ENCODE peak calls at places on chromosome 18, in seven cellular contexts. B, M, W, G, I, E and N are unnamed samples.
A peak's percentile ranks its signal among the peaks of the same experiment; 100 is the strongest.

GRCh38 chr18:74368901-74369705 is 53.5 kb downstream of the C18orf63 start:
- DNase-seq in M (no peak), I (no peak), G (no peak), B (no peak), E (no peak), W (no peak), N (no peak)

GRCh38 chr18:47881752-47882455 is 48.6 kb downstream of the SMAD2 start:
- DNase-seq in G (no peak), E (no peak), M (no peak), W (peak; percentile 53), I (no peak), B (no peak), N (no peak)

GRCh38 chr18:76993085-76993382 is 139.5 kb downstream of the MBP start:
- DNase-seq in B (no peak), I (no peak), E (no peak), W (no peak), G (no peak), M (no peak), N (no peak)

GRCh38 chr18:30280861-30281470 is 761.6 kb downstream of the DSC3 start:
- DNase-seq in M (no peak), G (peak; percentile 31), E (peak; percentile 4), I (no peak), W (peak; percentile 71), B (no peak), N (no peak)

GRCh38 chr18:13387856-13388548 is 169.4 kb downstream of the LDLRAD4 start:
- DNase-seq in W (no peak), E (no peak), I (no peak), B (no peak), M (no peak), G (peak; percentile 30), N (no peak)

GRCh38 chr18:26051845-26052244 is 38.6 kb downstream of the SS18 start:
- DNase-seq in W (no peak), E (no peak), B (no peak), I (no peak), G (no peak), M (no peak), N (no peak)

GRCh38 chr18:3593381-3593903 is 143.5 kb downstream of the TGIF1 start:
- DNase-seq in B (no peak), M (no peak), W (peak; percentile 67), G (peak; percentile 62), I (no peak), E (no peak), N (no peak)

GRCh38 chr18:10297079-10297478 is 157.4 kb upstream of the APCDD1 start:
- DNase-seq in W (no peak), E (no peak), G (no peak), B (no peak), M (no peak), I (no peak), N (peak; percentile 54)

GRCh38 chr18:45619062-45619825 is 4.0 kb downstream of the SLC14A2 start:
- DNase-seq in W (no peak), E (peak; percentile 27), I (no peak), G (no peak), B (no peak), M (no peak), N (no peak)

GRCh38 chr18:34809697-34810096 is 99.6 kb downstream of the DTNA start:
- DNase-seq in G (no peak), W (peak; percentile 66), M (no peak), E (peak; percentile 29), I (no peak), B (no peak), N (no peak)

GRCh38 chr18:8856769-8857393 is 151.5 kb downstream of the MTCL1 start:
- DNase-seq in M (no peak), W (no peak), B (no peak), I (no peak), G (no peak), E (no peak), N (no peak)

GRCh38 chr18:9095297-9096012 is 7.0 kb upstream of the NDUFV2 start:
- DNase-seq in G (no peak), M (no peak), B (no peak), I (peak; percentile 34), E (no peak), W (no peak), N (peak; percentile 50)

GRCh38 chr18:44601447-44601846 is 79.2 kb upstream of the SETBP1 start:
- DNase-seq in G (peak; percentile 9), I (no peak), M (no peak), E (no peak), W (peak; percentile 77), B (no peak), N (no peak)

GRCh38 chr18:77254711-77255110 is 5.1 kb downstream of the GALR1 start:
- DNase-seq in E (no peak), W (peak; percentile 3), I (no peak), G (no peak), B (no peak), M (no peak), N (no peak)

GRCh38 chr18:58544616-58545337 is 84.1 kb downstream of the ALPK2 start:
- DNase-seq in B (no peak), E (no peak), I (no peak), G (no peak), M (no peak), W (no peak), N (no peak)

GRCh38 chr18:2002604-2003003 is 568.7 kb downstream of the METTL4 start:
- DNase-seq in E (no peak), I (no peak), G (no peak), W (no peak), M (no peak), B (no peak), N (no peak)

GRCh38 chr18:57095884-57096283 is 51.0 kb upstream of the BOD1L2 start:
- DNase-seq in M (no peak), I (no peak), E (no peak), W (no peak), B (no peak), G (no peak), N (no peak)

GRCh38 chr18:25298853-25299274 is 53.1 kb downstream of the ZNF521 start:
- DNase-seq in I (no peak), G (peak; percentile 29), E (peak; percentile 51), W (peak; percentile 45), B (no peak), M (no peak), N (no peak)

GRCh38 chr18:51138936-51139335 is 58.5 kb downstream of the MEX3C start:
- DNase-seq in W (no peak), M (no peak), E (no peak), G (no peak), I (no peak), B (no peak), N (no peak)

GRCh38 chr18:74868461-74868860 is 270.8 kb downstream of the ZNF407 start:
- DNase-seq in E (peak; percentile 26), B (no peak), I (no peak), G (no peak), W (no peak), M (no peak), N (no peak)

GRCh38 chr18:48621240-48621639 is 82.4 kb downstream of the CTIF start:
- DNase-seq in B (no peak), I (no peak), G (peak; percentile 42), W (peak; percentile 69), E (no peak), M (peak; percentile 64), N (no peak)

GRCh38 chr18:41940506-41941215 is 14.4 kb upstream of the PIK3C3 start:
- DNase-seq in M (no peak), B (no peak), W (peak; percentile 16), E (no peak), G (peak; percentile 69), I (no peak), N (no peak)

GRCh38 chr18:657311-657997 is at the start of gene TYMS:
- DNase-seq in E (peak; percentile 18), B (no peak), G (no peak), M (peak; percentile 82), I (peak; percentile 27), W (peak; percentile 64), N (peak; percentile 61)

GRCh38 chr18:26654173-26655009 is 106.0 kb upstream of the KCTD1 start:
- DNase-seq in I (no peak), E (no peak), M (no peak), B (no peak), W (no peak), G (no peak), N (no peak)

GRCh38 chr18:45626330-45627203 is 11.3 kb downstream of the SLC14A2 start:
- DNase-seq in B (no peak), M (no peak), E (no peak), G (no peak), W (peak; percentile 44), I (no peak), N (no peak)

GRCh38 chr18:75088622-75089211 is 120.2 kb downstream of the PTGR3 start:
- DNase-seq in B (no peak), M (no peak), W (no peak), I (no peak), G (no peak), E (no peak), N (no peak)

GRCh38 chr18:38612904-38613303 is 1047.3 kb upstream of the CELF4 start:
- DNase-seq in M (no peak), B (no peak), I (no peak), G (no peak), W (no peak), E (no peak), N (no peak)

GRCh38 chr18:26089247-26090129 is 925 bp downstream of the SS18 start:
- DNase-seq in G (no peak), B (no peak), E (no peak), W (peak; percentile 45), I (no peak), M (no peak), N (no peak)